ENCODE peak calls at places on chromosomes 3 and 15, in nine cellular contexts. G is breast epithelium; X is pancreas; F is left ventricle myocardium inferior; E is CD8-positive, alpha-beta T cell; H is AG04449; N is fibroblast of the aortic adventitia; W is A549; P is thoracic aorta. S is an unnamed sample.

GRCh38 chr3:17057316-17057715 is 172.6 kb downstream of the PLCL2 start:
- DNase-seq in G (no peak), X (no peak), F (no peak), E (no peak), H (peak; percentile 65), N (peak; percentile 37), W (no peak), P (no peak), S (no peak)

GRCh38 chr15:66901336-66902100 is 163.9 kb upstream of the SMAD3 start:
- DNase-seq in G (no peak), X (no peak), F (no peak), E (no peak), H (no peak), N (peak; percentile 54), W (peak; percentile 45), P (no peak), S (no peak)

GRCh38 chr15:42010434-42010833 is 10.4 kb downstream of the PLA2G4E start:
- DNase-seq in G (no peak), X (no peak), F (no peak), E (no peak), H (no peak), N (no peak), W (no peak), P (no peak), S (no peak)

GRCh38 chr15:28903555-28903954 is 17.8 kb downstream of the APBA2 start:
- DNase-seq in G (no peak), X (no peak), F (no peak), E (no peak), H (no peak), N (no peak), W (no peak), P (no peak), S (no peak)

GRCh38 chr15:77673801-77674317 is 41.1 kb upstream of the LINGO1 start:
- DNase-seq in G (no peak), X (no peak), F (no peak), E (no peak), H (no peak), N (no peak), W (no peak), P (no peak), S (no peak)

GRCh38 chr3:152298393-152299242 is 29.9 kb downstream of the MBNL1 start:
- DNase-seq in G (no peak), X (no peak), F (peak; percentile 48), E (peak; percentile 68), H (peak; percentile 97), N (peak; percentile 99), W (peak; percentile 85), P (no peak), S (peak; percentile 88)

GRCh38 chr3:196273655-196274054 is 13.9 kb downstream of the PCYT1A start:
- DNase-seq in G (no peak), X (peak; percentile 51), F (no peak), E (no peak), H (no peak), N (no peak), W (no peak), P (no peak), S (no peak)

GRCh38 chr3:136428167-136428566 is 178.0 kb downstream of the PCCB start:
- DNase-seq in G (no peak), X (no peak), F (no peak), E (no peak), H (no peak), N (peak; percentile 2), W (no peak), P (no peak), S (no peak)

GRCh38 chr3:25021816-25022215 is 406.2 kb upstream of the RARB start:
- DNase-seq in G (no peak), X (no peak), F (no peak), E (no peak), H (no peak), N (peak; percentile 52), W (peak; percentile 34), P (no peak), S (no peak)

GRCh38 chr3:33690341-33690740 is 27.7 kb downstream of the CLASP2 start:
- DNase-seq in G (no peak), X (no peak), F (no peak), E (no peak), H (no peak), N (no peak), W (no peak), P (no peak), S (no peak)

GRCh38 chr3:119810018-119810435 is 28.1 kb downstream of the NR1I2 start:
- DNase-seq in G (peak; percentile 19), X (peak; percentile 69), F (peak; percentile 23), E (peak; percentile 57), H (no peak), N (peak; percentile 16), W (no peak), P (no peak), S (no peak)

GRCh38 chr3:128994581-128995161 is 795 bp upstream of the CFAP92 start:
- DNase-seq in G (no peak), X (no peak), F (no peak), E (no peak), H (no peak), N (no peak), W (no peak), P (no peak), S (no peak)
- H3K4me3 ChIP-seq in G (no peak overlapping the region), X (no peak overlapping the region), F (peak overlapping the region; percentile 70), E (peak overlapping the region; percentile 39), H (no peak overlapping the region), N (no peak overlapping the region), W (no peak overlapping the region), P (peak overlapping the region; percentile 69), S (no peak overlapping the region)

DNA sequence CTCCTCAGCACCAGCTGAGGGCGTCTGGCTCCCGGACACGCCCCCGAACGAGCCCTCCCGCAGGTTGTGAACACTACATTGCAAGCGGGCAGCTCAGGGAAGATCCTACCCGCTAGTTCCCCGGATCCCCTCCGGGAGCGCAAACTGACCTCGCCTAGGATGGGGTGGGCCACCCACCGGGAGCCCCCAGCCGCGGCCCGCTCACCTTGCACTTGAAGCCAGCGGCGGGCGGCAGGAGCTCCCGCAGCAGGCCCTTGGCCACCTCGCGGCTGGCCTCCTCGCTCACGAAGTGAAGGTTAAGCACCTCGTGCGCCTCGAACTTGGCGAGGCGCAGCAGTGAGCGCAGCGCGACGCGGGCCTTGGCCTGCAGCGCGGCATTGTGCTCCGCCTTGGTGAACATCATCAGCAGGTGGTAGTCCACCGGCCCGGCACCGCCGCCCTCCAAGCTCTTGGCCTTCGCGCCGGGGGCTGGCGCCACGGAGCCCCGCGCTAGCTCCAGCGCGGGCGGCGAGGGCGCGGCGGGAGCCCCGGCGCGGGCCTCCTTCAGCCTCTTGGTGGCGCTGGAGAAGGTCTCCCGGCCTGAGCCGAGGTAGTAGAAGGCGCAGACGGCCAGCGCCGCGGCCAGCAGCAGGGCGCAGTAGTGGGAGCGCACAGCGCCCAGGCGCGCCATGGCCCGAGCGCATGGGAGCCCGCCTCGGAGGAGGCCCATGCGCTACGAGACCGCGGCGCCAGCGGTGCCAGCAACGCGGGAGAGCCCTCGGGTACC is 426 bp downstream of the XXYLT1 start:
- DNase-seq in G (no peak), X (peak; percentile 85), F (no peak), E (peak; percentile 25), H (no peak), N (peak; percentile 68), W (peak; percentile 70), P (no peak), S (no peak)
- TF ChIP-seq CTCF in G (no peak), X (peak; percentile 44), F (peak; percentile 75), E (peak; percentile 33), H (peak; percentile 74), N (peak; percentile 57), W (peak; percentile 56), P (peak; percentile 35), S (peak; percentile 48)

GRCh38 chr3:194483850-194484249 is 3.0 kb downstream of the ATP13A3 start:
- DNase-seq in G (no peak), X (no peak), F (no peak), E (no peak), H (no peak), N (no peak), W (no peak), P (no peak), S (no peak)

GRCh38 chr3:194485876-194486539 is 794 bp downstream of the ATP13A3 start:
- DNase-seq in G (peak; percentile 31), X (peak; percentile 81), F (peak; percentile 31), E (peak; percentile 60), H (no peak), N (peak; percentile 46), W (no peak), P (no peak), S (no peak)

GRCh38 chr3:194486540-194487288 is at the start of gene ATP13A3:
- DNase-seq in G (peak; percentile 85), X (peak; percentile 95), F (peak; percentile 90), E (peak; percentile 91), H (no peak), N (peak; percentile 89), W (peak; percentile 84), P (peak; percentile 71), S (peak; percentile 51)

GRCh38 chr3:194485471-194485875 is 1.3 kb downstream of the ATP13A3 start:
- DNase-seq in G (no peak), X (no peak), F (no peak), E (no peak), H (no peak), N (peak; percentile 63), W (no peak), P (no peak), S (no peak)

DNA sequence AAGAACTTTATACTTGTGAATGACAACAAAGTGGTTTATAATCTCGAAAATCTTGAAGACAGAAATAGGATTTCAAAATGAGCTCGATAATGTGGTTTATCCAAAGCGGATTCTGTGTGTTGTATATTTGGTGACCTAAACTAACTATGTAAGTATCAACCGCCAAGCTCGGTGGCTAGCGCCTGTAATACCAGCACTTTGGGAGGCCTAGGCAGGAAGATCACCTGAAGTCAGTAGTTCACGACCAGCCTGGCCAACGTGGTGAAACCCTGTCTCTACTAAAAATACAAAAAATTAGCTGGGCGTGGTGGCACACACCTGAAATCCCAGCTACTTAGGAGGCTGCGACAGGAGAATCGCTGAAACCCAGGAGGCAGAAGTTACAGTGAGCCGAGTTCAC is 2.2 kb downstream of the ATP13A3 start:
- DNase-seq in G (no peak), X (no peak), F (no peak), E (no peak), H (no peak), N (peak; percentile 56), W (no peak), P (no peak), S (no peak)
- H3K4me3 ChIP-seq in G (no peak overlapping the region), X (no peak overlapping the region), F (peak overlapping the region; percentile 80), E (no peak overlapping the region), H (peak overlapping the region; percentile 84), N (peak overlapping the region; percentile 97), W (peak overlapping the region; percentile 77), P (peak overlapping the region; percentile 71), S (peak overlapping the region; percentile 90)

GRCh38 chr15:85839637-85840036 is 44.9 kb upstream of the KLHL25 start:
- DNase-seq in G (no peak), X (no peak), F (no peak), E (no peak), H (no peak), N (no peak), W (no peak), P (no peak), S (no peak)

GRCh38 chr15:85837881-85838280 is 43.2 kb upstream of the KLHL25 start:
- DNase-seq in G (no peak), X (no peak), F (no peak), E (no peak), H (no peak), N (no peak), W (no peak), P (no peak), S (no peak)

GRCh38 chr15:85840079-85840801 is 45.5 kb upstream of the KLHL25 start:
- DNase-seq in G (peak; percentile 61), X (peak; percentile 98), F (peak; percentile 81), E (peak; percentile 70), H (no peak), N (peak; percentile 55), W (peak; percentile 90), P (no peak), S (no peak)

GRCh38 chr15:85838655-85839054 is 43.9 kb upstream of the KLHL25 start:
- DNase-seq in G (no peak), X (no peak), F (no peak), E (no peak), H (no peak), N (no peak), W (no peak), P (no peak), S (no peak)

GRCh38 chr15:85840802-85841152 is 46.1 kb upstream of the KLHL25 start:
- DNase-seq in G (no peak), X (no peak), F (no peak), E (no peak), H (no peak), N (no peak), W (no peak), P (no peak), S (no peak)
- TF ChIP-seq CTCF in G (no peak), X (no peak), F (no peak), E (peak; percentile 57), H (no peak), N (no peak), W (no peak), P (no peak), S (no peak)